ENCODE peak calls at places on chromosomes 12 and 14, in five cellular contexts. V is breast epithelium, A is suprapubic skin, H is right lobe of liver, X is body of pancreas. C is an unnamed sample.

GRCh38 chr14:50541159-50541567 is 8.8 kb upstream of the MAP4K5 start:
- DNase-seq in H (no peak), A (no peak), V (no peak), X (no peak), C (no peak)

GRCh38 chr12:122067966-122068365 is 10.6 kb upstream of the MLXIP start:
- DNase-seq in V (no peak), X (no peak), H (no peak), A (no peak), C (no peak)

GRCh38 chr12:8698132-8698829 is 490 bp downstream of the RIMKLB start:
- DNase-seq in V (peak), H (peak), X (peak), A (peak), C (peak)

GRCh38 chr14:39186941-39187525 is 12.0 kb downstream of the PNN start:
- DNase-seq in H (no peak), A (no peak), X (no peak), V (no peak), C (no peak)

GRCh38 chr12:124457287-124458219 is 109.9 kb downstream of the NCOR2 start:
- DNase-seq in A (peak), H (no peak), X (no peak), V (peak), C (peak)

GRCh38 chr14:75371297-75371696 is 56.5 kb upstream of the JDP2 start:
- DNase-seq in X (no peak), A (no peak), H (no peak), V (no peak), C (no peak)

GRCh38 chr12:93790472-93791152 is 113.4 kb downstream of the CRADD start:
- DNase-seq in X (no peak), H (no peak), A (no peak), V (no peak), C (no peak)

GRCh38 chr12:53743277-53744129 is 8.3 kb downstream of the CISTR start:
- DNase-seq in V (no peak), A (no peak), X (peak), H (peak), C (peak)

GRCh38 chr14:60254176-60254575 is 5.2 kb downstream of the PPM1A start:
- DNase-seq in X (peak), A (no peak), V (no peak), H (peak), C (no peak)

GRCh38 chr12:26122681-26123481 is 2.0 kb downstream of the BHLHE41 start:
- DNase-seq in X (peak), H (peak), V (peak), A (peak), C (peak)
- H3K27ac ChIP-seq in X (peak), H (no peak), V (peak), A (peak), C (peak)

DNA sequence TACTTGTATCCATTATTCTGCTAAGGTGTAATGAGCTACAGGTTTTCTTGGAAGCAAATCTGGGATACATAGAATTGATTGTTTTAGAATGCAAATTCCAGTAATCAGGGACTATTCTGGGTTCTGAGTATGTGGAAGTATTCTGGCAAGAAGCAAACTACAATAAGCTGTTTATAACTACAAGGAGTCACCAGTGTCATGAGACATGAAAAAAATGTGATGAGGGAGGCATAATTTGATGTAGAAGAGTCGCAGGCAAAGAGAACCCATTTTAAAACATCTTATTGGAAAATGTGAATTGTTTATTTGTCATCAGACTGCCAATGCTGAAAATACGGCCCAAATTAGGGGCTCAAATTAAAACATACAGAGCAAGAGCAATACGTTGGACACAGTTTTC is 321.8 kb upstream of the E2F7 start:
- DNase-seq in X (no peak), H (no peak), A (no peak), V (no peak), C (no peak)
- H3K4me3 ChIP-seq in X (no peak), H (no peak), A (no peak), V (no peak), C (no peak)

DNA sequence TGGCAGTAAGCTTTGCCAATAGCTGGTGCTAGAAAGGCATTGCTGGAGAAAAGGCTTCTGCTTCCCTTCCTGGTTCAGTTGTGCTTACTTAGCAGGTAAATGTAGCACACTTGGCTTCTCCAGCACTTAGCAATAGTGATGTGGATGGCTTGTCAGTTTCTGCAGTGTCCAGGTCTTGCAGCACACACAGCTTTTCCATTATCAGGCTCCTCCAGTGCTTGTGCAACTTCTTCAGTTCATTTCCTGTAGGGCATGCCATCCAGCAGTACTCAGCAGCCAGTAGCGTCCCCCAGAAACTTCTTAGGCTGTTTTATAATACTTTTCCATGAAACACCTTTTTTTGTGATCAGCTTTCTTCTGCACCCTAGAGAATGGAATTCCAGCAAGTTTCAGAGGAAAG is 154.6 kb downstream of the SLC6A15 start:
- DNase-seq in V (no peak), H (no peak), A (no peak), X (no peak), C (no peak)
- TF ChIP-seq CTCF in V (no peak), H (no peak), A (no peak), X (no peak), C (no peak)

GRCh38 chr14:58747181-58747580 is 109.4 kb downstream of the DACT1 start:
- DNase-seq in H (no peak), X (peak), V (peak), A (peak), C (no peak)
- H3K27ac ChIP-seq in H (no peak), X (no peak), V (peak), A (no peak), C (no peak)

DNA sequence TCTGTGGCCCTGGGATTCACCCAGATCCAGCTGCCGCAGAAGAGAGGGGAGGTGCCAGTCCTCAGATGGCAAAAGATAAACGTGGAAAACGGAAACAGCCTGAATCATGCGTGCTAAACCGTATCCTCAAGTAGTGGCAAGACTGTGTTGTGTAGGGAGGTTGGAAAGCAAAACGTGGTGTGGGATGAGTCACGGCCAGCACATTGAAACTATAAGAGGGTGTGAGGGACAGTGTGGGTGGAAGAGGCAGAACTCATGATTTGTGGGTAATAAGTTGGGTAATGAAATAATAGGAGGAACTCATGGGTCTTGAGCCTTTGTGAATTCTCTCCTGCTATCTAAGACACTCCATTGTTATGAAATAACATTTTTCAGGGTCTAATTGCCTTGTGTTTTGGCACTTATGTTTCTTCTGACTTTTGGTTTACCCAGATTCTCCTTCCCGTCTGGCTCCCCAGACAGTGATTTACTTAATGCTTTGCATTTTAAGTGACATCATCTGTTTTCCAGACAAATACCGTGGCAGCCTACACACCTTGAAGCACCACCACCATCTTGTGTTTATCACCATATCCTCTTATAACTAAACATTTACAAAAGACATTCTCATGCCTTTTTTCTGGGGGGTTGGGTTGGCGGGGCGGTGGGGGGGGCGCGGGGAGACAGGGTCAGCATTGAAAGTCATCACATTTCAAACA is 62.3 kb upstream of the PTCSC3 start:
- DNase-seq in A (no peak), H (no peak), V (no peak), X (no peak), C (no peak)
- H3K4me3 ChIP-seq in A (no peak), H (no peak), V (no peak), X (no peak), C (no peak)

GRCh38 chr12:64590183-64590582 is 20.1 kb upstream of the RASSF3 start:
- DNase-seq in X (no peak), H (no peak), A (no peak), V (no peak), C (no peak)

GRCh38 chr12:64584173-64584555 is 26.1 kb upstream of the RASSF3 start:
- DNase-seq in X (no peak), H (no peak), A (no peak), V (no peak), C (no peak)

GRCh38 chr12:64585085-64585484 is 25.2 kb upstream of the RASSF3 start:
- DNase-seq in H (no peak), V (no peak), A (no peak), X (no peak), C (no peak)

GRCh38 chr12:64583395-64584172 is 26.7 kb upstream of the RASSF3 start:
- DNase-seq in H (no peak), X (no peak), V (no peak), A (peak), C (no peak)

GRCh38 chr12:64587447-64587846 is 22.8 kb upstream of the RASSF3 start:
- DNase-seq in V (no peak), A (no peak), X (no peak), H (no peak), C (no peak)
- TF ChIP-seq CTCF in V (no peak), A (no peak), X (no peak), H (no peak), C (no peak)

GRCh38 chr12:89354630-89354931 is 2.3 kb upstream of the DUSP6 start:
- DNase-seq in X (no peak), H (peak), V (no peak), A (no peak), C (no peak)

GRCh38 chr12:89355243-89356068 is 3.2 kb upstream of the DUSP6 start:
- DNase-seq in V (no peak), X (no peak), A (no peak), H (no peak), C (no peak)

GRCh38 chr12:89357297-89357730 is 5.0 kb upstream of the DUSP6 start:
- DNase-seq in V (no peak), H (peak), A (no peak), X (peak), C (no peak)

GRCh38 chr12:89353823-89354629 is 1.7 kb upstream of the DUSP6 start:
- DNase-seq in V (peak), A (peak), X (peak), H (peak), C (no peak)

DNA sequence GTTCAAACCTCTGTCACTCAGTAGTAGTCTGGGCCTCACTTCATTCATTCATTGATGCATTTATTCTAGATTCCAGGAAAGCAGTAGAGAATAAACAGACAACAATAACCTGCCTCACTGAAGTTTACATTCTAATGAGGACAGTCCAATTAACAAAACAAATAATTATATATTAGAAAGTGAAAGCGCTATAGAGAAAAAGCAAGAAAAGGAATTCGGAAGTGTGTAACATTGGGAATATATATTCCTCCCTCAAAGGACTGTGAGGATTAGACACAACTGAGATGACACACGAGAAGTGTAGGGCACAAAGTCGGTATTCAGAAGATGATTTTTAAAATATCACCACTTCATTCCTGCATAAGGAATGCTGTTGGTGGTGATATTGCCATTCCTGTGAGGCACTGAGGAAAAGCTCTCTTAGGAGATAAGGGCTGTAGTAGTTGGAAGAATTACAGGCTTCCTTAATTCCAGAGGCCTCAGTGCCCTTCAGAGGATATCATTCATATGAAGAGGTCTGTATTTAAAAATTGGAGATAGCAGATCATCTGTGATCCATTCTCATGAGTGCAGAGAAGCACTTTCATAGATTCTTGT is 3.9 kb upstream of the DUSP6 start:
- DNase-seq in A (no peak), H (no peak), X (no peak), V (no peak), C (no peak)
- H3K27ac ChIP-seq in A (no peak), H (peak), X (no peak), V (peak), C (peak)

DNA sequence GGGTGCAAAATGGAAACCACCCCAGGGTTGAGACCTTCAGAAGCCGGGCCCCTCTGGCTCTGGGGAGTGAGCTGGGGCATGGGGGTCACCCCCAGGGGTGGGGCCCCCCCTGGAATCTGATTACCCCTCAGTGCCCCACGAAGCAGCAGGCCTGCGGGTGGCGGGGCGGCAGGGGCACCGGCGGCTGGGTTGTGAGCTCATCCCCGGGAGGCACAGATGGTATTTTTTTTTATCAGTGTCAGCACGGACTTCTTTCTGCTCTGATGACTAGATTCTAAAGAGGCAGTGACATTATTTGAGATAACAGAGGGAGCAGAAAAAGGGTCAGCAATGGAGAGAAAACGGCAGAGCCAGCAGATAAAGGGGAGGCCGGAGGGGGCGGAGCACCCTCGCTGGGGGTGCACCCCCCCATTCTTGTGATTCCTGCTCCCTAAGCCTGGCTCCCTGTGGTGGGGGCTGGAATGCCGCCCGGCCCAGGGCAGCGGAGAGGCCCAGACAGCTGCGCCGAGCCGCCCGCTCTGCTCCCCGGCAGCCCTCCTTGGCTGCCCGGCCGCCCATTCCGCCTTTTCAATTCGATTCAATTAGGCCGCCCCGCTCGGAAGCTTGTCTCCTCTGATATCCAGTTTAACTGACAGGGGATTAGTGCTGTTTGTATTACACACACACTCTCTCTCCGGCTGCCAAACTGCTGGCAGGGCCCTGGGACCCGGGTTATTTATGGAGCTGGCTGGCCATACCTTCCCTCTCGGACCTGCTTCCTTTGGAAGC is 32.9 kb downstream of the MVK start:
- DNase-seq in H (no peak), X (no peak), V (no peak), A (no peak), C (peak)
- H3K4me3 ChIP-seq in H (no peak), X (no peak), V (no peak), A (no peak), C (peak)